ENCODE peak calls at places on chromosomes 3 and 15, in eight cellular contexts. V, T, R, Y, M, U, J and N are unnamed samples. For H3K4me1, the result is how much of the 10 kb centered on the place peaks cover.

GRCh38 chr3:100401674-100402036 is 316 bp downstream of the LNP1 start:
- DNase-seq in V (peak), T (peak), R (peak), Y (peak), M (peak), U (peak), J (peak), N (peak)

GRCh38 chr3:46184469-46184868 is 23.6 kb downstream of the CCR1 start:
- DNase-seq in V (no peak), T (no peak), R (no peak), Y (no peak), M (no peak), U (no peak), J (no peak), N (no peak)

GRCh38 chr15:83379574-83379973 is 67.6 kb upstream of the SH3GL3 start:
- DNase-seq in V (no peak), T (no peak), R (no peak), Y (peak), M (no peak), U (no peak), J (no peak), N (no peak)

GRCh38 chr3:58051196-58051595 is 43.0 kb downstream of the FLNB start:
- DNase-seq in V (no peak), T (no peak), R (no peak), Y (peak), M (no peak), U (peak), J (no peak), N (no peak)

GRCh38 chr15:27358751-27359434 is 387.9 kb downstream of the GABRG3 start:
- DNase-seq in V (no peak), T (no peak), R (no peak), Y (no peak), M (no peak), U (no peak), J (no peak), N (peak)

GRCh38 chr15:82936966-82937647 is 15.4 kb downstream of the HOMER2 start:
- DNase-seq in V (no peak), T (no peak), R (no peak), Y (no peak), M (peak), U (no peak), J (no peak), N (no peak)

GRCh38 chr15:51223771-51224229 is 114.6 kb downstream of the CYP19A1 start:
- DNase-seq in V (no peak), T (no peak), R (no peak), Y (peak), M (no peak), U (no peak), J (no peak), N (no peak)

GRCh38 chr3:7520059-7520458 is 659.1 kb downstream of the GRM7 start:
- DNase-seq in V (no peak), T (no peak), R (no peak), Y (no peak), M (no peak), U (no peak), J (no peak), N (no peak)

GRCh38 chr15:90451215-90451850 is 63.3 kb downstream of the IQGAP1 start:
- DNase-seq in V (no peak), T (no peak), R (no peak), Y (no peak), M (no peak), U (no peak), J (no peak), N (no peak)

GRCh38 chr15:77546050-77546501 is 86.6 kb downstream of the LINGO1 start:
- DNase-seq in V (no peak), T (no peak), R (no peak), Y (peak), M (no peak), U (no peak), J (no peak), N (peak)

GRCh38 chr3:75001330-75001729 is 386.9 kb upstream of the CNTN3 start:
- DNase-seq in V (no peak), T (no peak), R (no peak), Y (no peak), M (no peak), U (no peak), J (no peak), N (no peak)

GRCh38 chr3:105448338-105448982 is 81.8 kb downstream of the ALCAM start:
- DNase-seq in V (no peak), T (no peak), R (no peak), Y (no peak), M (no peak), U (no peak), J (no peak), N (peak)

GRCh38 chr3:64539451-64540196 is 148.2 kb downstream of the ADAMTS9 start:
- DNase-seq in V (peak), T (peak), R (no peak), Y (no peak), M (no peak), U (no peak), J (no peak), N (no peak)

GRCh38 chr15:51672913-51673857 is 8.1 kb upstream of the SCG3 start:
- DNase-seq in V (no peak), T (no peak), R (no peak), Y (no peak), M (no peak), U (no peak), J (no peak), N (no peak)

GRCh38 chr3:153601422-153601853 is 439.4 kb downstream of the RAP2B start:
- DNase-seq in V (no peak), T (no peak), R (no peak), Y (no peak), M (no peak), U (no peak), J (no peak), N (no peak)

GRCh38 chr3:114005406-114005987 is 50.8 kb downstream of the CCDC191 start:
- DNase-seq in V (peak), T (no peak), R (no peak), Y (no peak), M (no peak), U (no peak), J (no peak), N (no peak)

GRCh38 chr3:30643763-30644462 is 37.5 kb downstream of the TGFBR2 start:
- DNase-seq in V (peak), T (no peak), R (no peak), Y (no peak), M (no peak), U (no peak), J (peak), N (no peak)

GRCh38 chr3:44120721-44121582 is 120.7 kb upstream of the TOPAZ1 start:
- DNase-seq in V (no peak), T (peak), R (peak), Y (no peak), M (no peak), U (no peak), J (no peak), N (no peak)

GRCh38 chr3:185527364-185527763 is 25.0 kb downstream of the LIPH start:
- DNase-seq in V (no peak), T (no peak), R (no peak), Y (no peak), M (no peak), U (no peak), J (no peak), N (peak)

DNA sequence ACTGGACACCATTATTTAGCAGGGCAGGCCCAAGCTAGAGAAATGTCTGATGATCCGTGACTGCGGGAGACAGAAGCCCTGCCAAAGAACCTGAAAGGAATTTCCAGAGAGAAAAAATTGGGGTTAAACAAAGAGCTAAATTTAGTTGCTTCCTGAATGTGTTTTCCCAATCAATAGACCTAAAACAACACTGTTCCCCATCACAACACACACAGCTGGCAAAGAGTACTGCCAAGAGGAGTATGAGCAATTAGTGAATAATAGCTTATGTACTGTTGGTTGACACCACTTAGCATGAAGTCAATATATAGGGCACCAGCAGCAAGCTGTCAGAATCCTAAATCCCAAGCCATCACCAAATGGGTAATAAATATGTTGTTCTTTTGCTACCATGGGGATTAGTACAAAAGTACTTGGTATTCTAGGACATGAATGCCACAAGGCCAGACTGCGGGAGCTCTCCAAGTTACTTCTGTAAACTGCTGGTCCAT is 35.7 kb downstream of the CLK3 start:
- DNase-seq in V (no peak), T (no peak), R (no peak), Y (no peak), M (no peak), U (no peak), J (no peak), N (no peak)
- H3K4me1 ChIP-seq in V (under half), T (half or more), R (half or more), Y (under half), M (half or more), U (under half), J (under half), N (under half)

DNA sequence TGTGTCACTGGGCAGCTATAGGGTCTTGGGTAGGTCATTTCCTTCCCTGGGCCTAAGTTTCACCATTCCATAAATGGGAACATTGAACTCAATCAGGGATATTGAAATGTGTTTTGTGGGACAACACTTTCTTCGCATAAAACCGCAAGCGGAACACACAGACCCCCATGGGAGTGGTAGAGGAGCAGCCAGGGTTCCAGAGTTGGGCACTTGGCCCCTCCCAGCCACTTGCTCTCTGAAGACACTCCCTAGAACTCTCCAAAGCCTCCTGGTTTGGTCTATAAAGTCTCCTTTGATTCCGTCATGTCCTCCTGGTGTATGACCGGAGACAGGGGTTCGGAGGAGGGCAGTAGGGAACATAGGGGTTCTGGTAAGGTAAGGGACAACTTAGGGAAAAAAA is 271.7 kb downstream of the UACA start:
- DNase-seq in V (no peak), T (no peak), R (no peak), Y (no peak), M (no peak), U (no peak), J (no peak), N (no peak)
- H3K4me1 ChIP-seq in V (under half), T (under half), R (under half), Y (half or more), M (under half), U (under half), J (half or more), N (under half)

DNA sequence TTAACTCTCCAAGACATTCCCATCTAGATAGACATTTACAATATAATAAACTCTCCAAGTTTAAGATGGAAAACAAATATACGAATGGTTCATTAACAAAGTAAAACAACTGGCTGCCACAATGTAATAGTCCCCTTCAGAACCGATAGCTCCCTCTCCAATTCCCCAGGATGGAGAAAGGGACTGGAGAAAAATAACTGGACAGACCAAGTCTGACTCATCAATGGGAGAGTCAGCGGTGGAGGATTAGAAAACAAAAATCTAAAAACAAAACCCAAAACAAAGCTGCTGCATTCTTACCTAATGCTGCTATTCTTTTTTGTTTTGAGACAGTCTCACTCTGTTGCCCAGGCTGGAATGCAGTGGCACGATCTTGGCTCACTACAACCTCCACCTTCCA is 468.1 kb downstream of the SHQ1 start:
- DNase-seq in V (no peak), T (no peak), R (no peak), Y (no peak), M (no peak), U (no peak), J (no peak), N (no peak)
- H3K4me1 ChIP-seq in V (under half), T (half or more), R (half or more), Y (under half), M (under half), U (under half), J (under half), N (under half)

GRCh38 chr3:69085543-69086132 is 901 bp downstream of the ARL6IP5 start:
- DNase-seq in V (peak), T (peak), R (peak), Y (no peak), M (peak), U (peak), J (no peak), N (peak)
- H3K4me1 ChIP-seq in V (under half), T (half or more), R (half or more), Y (half or more), M (half or more), U (half or more), J (half or more), N (under half)

DNA sequence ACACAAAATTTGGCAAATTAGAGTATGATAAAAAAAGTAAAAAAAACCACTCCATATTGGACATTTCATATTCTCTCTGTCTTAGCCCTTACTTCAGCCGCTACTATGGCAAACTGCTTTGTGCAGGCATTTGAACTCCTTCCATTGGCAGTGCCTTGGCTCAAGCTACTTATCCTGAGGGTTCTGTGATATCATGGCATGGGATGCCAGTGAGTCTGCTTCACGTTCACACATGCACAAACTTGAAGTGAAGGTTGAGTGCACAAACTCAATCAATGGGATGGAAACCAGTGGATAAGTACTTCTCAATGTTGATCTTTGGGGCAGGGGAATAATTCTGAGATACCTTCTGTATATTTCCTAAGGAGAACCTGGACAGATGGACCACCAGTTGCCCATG is 117.2 kb downstream of the IL20RB start:
- DNase-seq in V (no peak), T (no peak), R (no peak), Y (no peak), M (no peak), U (no peak), J (no peak), N (no peak)
- H3K4me1 ChIP-seq in V (under half), T (under half), R (under half), Y (under half), M (under half), U (under half), J (under half), N (under half)

DNA sequence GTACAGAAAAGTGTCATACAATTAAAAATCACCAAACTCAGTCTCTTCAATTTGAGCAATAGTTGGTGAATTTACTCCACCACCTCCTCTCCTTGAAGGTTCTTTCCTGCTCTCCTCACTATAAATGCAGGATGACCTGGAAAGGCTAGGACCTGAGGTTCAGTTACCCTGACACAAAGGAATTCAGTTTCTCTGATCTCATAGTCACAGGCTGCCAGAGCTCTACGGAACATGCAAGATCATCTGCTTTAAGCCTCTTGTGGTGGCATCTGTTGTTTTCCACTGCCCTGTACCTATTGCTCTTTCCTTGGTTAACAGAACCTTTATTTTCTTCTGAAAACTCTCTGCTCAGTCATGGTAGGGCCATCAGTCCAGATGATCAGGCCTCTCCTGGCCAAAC is 4.9 kb upstream of the TP63 start:
- DNase-seq in V (no peak), T (no peak), R (no peak), Y (no peak), M (no peak), U (no peak), J (no peak), N (no peak)
- H3K4me1 ChIP-seq in V (under half), T (under half), R (under half), Y (under half), M (half or more), U (under half), J (under half), N (under half)

DNA sequence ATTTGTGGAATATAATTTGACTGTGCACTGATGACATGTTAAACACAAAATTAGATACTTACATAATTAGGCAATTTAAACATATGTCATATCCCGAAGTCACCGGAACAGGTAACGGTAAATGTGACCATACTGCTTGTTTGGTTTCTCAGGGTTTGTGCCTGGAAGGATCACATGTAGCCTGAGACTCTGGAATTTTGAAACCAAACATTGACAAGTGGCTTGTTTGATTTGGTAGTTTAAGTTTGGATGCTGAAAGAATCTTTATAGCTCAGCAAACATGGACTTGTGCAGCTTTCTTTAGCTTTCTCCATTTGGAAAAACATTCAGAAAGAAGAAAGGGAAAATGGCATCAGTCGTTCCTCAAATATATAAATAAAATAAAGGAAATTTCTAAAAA is 266.3 kb upstream of the C2CD4B start:
- DNase-seq in V (no peak), T (no peak), R (no peak), Y (no peak), M (no peak), U (no peak), J (no peak), N (no peak)
- H3K4me1 ChIP-seq in V (under half), T (under half), R (half or more), Y (under half), M (half or more), U (under half), J (under half), N (under half)

GRCh38 chr3:69084668-69085542 is at the start of gene ARL6IP5:
- DNase-seq in V (peak), T (peak), R (peak), Y (peak), M (peak), U (peak), J (peak), N (peak)
- H3K4me1 ChIP-seq in V (under half), T (half or more), R (half or more), Y (half or more), M (half or more), U (half or more), J (half or more), N (under half)